ENCODE peak calls at places on chromosome 22, in eight cellular contexts. O, C, Q, B, N, H, F and U are unnamed samples. For H3K4me1, the result is how much of the 10 kb centered on the place peaks cover.

GRCh38 chr22:44215287-44215686 is 34.6 kb downstream of the PARVG start:
- DNase-seq in C (no peak), N (no peak), B (no peak), H (no peak), F (no peak), O (no peak), Q (no peak), U (no peak)

GRCh38 chr22:47692811-47693210 is 930.4 kb downstream of the TBC1D22A start:
- DNase-seq in F (no peak), N (no peak), H (no peak), C (no peak), O (no peak), Q (no peak), B (no peak), U (no peak)

GRCh38 chr22:40595497-40596234 is 40.9 kb downstream of the MRTFA start:
- DNase-seq in C (no peak), N (no peak), H (no peak), Q (no peak), O (no peak), F (no peak), B (no peak), U (no peak)

GRCh38 chr22:45336971-45337431 is 27.3 kb downstream of the FAM118A start:
- DNase-seq in O (peak), C (peak), F (peak), Q (peak), B (no peak), H (no peak), N (no peak), U (no peak)

GRCh38 chr22:48793949-48794348 is 1033.7 kb downstream of the BRD1 start:
- DNase-seq in B (no peak), N (no peak), Q (no peak), O (no peak), H (no peak), C (no peak), F (no peak), U (no peak)

GRCh38 chr22:26464312-26464711 is 19.3 kb downstream of the HPS4 start:
- DNase-seq in F (peak), C (peak), O (no peak), N (no peak), H (no peak), Q (no peak), B (no peak), U (no peak)

GRCh38 chr22:46149998-46150549 is at the start of gene PPARA:
- DNase-seq in C (peak), B (no peak), N (peak), F (peak), Q (peak), H (peak), O (peak), U (peak)

GRCh38 chr22:45318558-45319318 is 9.0 kb downstream of the FAM118A start:
- DNase-seq in B (no peak), C (peak), N (no peak), H (peak), F (no peak), Q (no peak), O (no peak), U (peak)

GRCh38 chr22:49638788-49639187 is 188.9 kb downstream of the BRD1 start:
- DNase-seq in H (no peak), N (no peak), F (no peak), B (no peak), C (peak), Q (no peak), O (no peak), U (no peak)

GRCh38 chr22:50061824-50062355 is 3.8 kb upstream of the TTLL8 start:
- DNase-seq in B (no peak), F (no peak), N (no peak), O (no peak), Q (no peak), H (no peak), C (peak), U (no peak)

GRCh38 chr22:42170946-42171345 is 40.3 kb upstream of the CYP2D6 start:
- DNase-seq in F (no peak), N (no peak), Q (no peak), O (no peak), H (no peak), C (no peak), B (no peak), U (no peak)

GRCh38 chr22:50601669-50602337 is 1.2 kb downstream of the MAPK8IP2 start:
- DNase-seq in O (no peak), H (no peak), F (no peak), B (peak), C (no peak), Q (no peak), N (no peak), U (no peak)

GRCh38 chr22:43883012-43883661 is 8.7 kb downstream of the PNPLA5 start:
- DNase-seq in B (no peak), F (peak), Q (no peak), N (peak), H (peak), C (peak), O (no peak), U (peak)

GRCh38 chr22:18927573-18927972 is 8.5 kb downstream of the PRODH start:
- DNase-seq in H (no peak), N (no peak), C (no peak), Q (no peak), O (no peak), F (no peak), B (no peak), U (no peak)

GRCh38 chr22:43289976-43290663 is 53.1 kb downstream of the SCUBE1 start:
- DNase-seq in F (peak), C (no peak), B (no peak), N (no peak), Q (peak), H (no peak), O (no peak), U (no peak)

GRCh38 chr22:47101321-47101885 is 339.0 kb downstream of the TBC1D22A start:
- DNase-seq in F (no peak), B (no peak), N (no peak), Q (no peak), H (no peak), C (no peak), O (no peak), U (no peak)

GRCh38 chr22:43438666-43439347 is 27.0 kb downstream of the MPPED1 start:
- DNase-seq in H (no peak), F (no peak), N (no peak), B (no peak), O (no peak), C (no peak), Q (no peak), U (no peak)

GRCh38 chr22:36466258-36466657 is 15.2 kb downstream of the TXN2 start:
- DNase-seq in F (peak), N (no peak), C (no peak), Q (no peak), O (no peak), H (no peak), B (no peak), U (no peak)
- H3K4me3 ChIP-seq in F (peak), N (no peak), C (no peak), Q (no peak), O (no peak), H (no peak), B (no peak), U (no peak)

DNA sequence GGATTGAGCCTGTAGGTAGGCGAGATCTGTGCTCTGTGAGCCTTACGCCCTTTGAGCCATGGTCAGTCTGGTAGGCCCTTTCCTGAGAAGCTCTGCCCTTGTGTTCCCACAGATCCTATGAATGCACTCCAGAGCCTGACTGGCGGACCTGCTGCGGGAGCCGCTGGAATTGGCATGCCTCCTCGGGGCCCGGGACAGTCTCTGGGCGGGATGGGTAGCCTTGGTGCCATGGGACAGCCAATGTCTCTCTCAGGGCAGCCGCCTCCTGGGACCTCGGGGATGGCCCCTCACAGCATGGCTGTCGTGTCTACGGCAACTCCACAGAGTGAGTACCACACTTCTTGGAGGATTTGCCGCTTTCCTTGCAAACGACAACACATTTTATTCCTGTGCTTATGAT is 47.4 kb downstream of the MED15 start:
- DNase-seq in F (peak), C (no peak), Q (no peak), H (no peak), N (no peak), O (no peak), B (no peak), U (no peak)
- H3K4me1 ChIP-seq in F (half or more), C (under half), Q (half or more), H (half or more), N (under half), O (half or more), B (under half), U (half or more)

GRCh38 chr22:37336474-37337028 is 54.2 kb downstream of the CYTH4 start:
- DNase-seq in O (no peak), N (peak), Q (no peak), C (no peak), H (no peak), F (no peak), B (no peak), U (no peak)

GRCh38 chr22:37333724-37334460 is 51.6 kb downstream of the CYTH4 start:
- DNase-seq in F (no peak), Q (no peak), C (no peak), H (no peak), B (no peak), N (no peak), O (no peak), U (no peak)

GRCh38 chr22:37335819-37336199 is 53.5 kb downstream of the CYTH4 start:
- DNase-seq in C (no peak), N (no peak), Q (no peak), F (no peak), B (no peak), O (no peak), H (no peak), U (no peak)

GRCh38 chr22:37334461-37334858 is 52.2 kb downstream of the CYTH4 start:
- DNase-seq in C (no peak), F (no peak), O (no peak), H (no peak), N (no peak), Q (no peak), B (no peak), U (no peak)

GRCh38 chr22:37334859-37335818 is 52.8 kb downstream of the CYTH4 start:
- DNase-seq in H (no peak), C (no peak), O (no peak), N (peak), Q (no peak), F (no peak), B (no peak), U (no peak)
- H3K4me3 ChIP-seq in H (no peak), C (no peak), O (no peak), N (peak), Q (no peak), F (no peak), B (no peak), U (no peak)

GRCh38 chr22:30206964-30207363 is 39.6 kb downstream of the LIF start:
- DNase-seq in B (peak), H (no peak), F (no peak), C (peak), Q (no peak), O (no peak), N (peak), U (no peak)
- H3K4me1 ChIP-seq in B (half or more), H (under half), F (under half), C (under half), Q (half or more), O (under half), N (half or more), U (under half)

GRCh38 chr22:27726344-27726725 is 75.2 kb downstream of the MN1 start:
- DNase-seq in H (no peak), N (no peak), O (peak), F (no peak), B (no peak), C (no peak), Q (no peak), U (no peak)

GRCh38 chr22:27727673-27728451 is 73.7 kb downstream of the MN1 start:
- DNase-seq in O (no peak), B (no peak), F (no peak), C (no peak), H (no peak), Q (no peak), N (no peak), U (no peak)

GRCh38 chr22:27724706-27725105 is 76.8 kb downstream of the MN1 start:
- DNase-seq in C (no peak), Q (no peak), O (no peak), H (no peak), B (no peak), N (no peak), F (no peak), U (no peak)

GRCh38 chr22:27724181-27724580 is 77.4 kb downstream of the MN1 start:
- DNase-seq in B (no peak), C (no peak), Q (no peak), N (no peak), H (no peak), O (no peak), F (no peak), U (no peak)

DNA sequence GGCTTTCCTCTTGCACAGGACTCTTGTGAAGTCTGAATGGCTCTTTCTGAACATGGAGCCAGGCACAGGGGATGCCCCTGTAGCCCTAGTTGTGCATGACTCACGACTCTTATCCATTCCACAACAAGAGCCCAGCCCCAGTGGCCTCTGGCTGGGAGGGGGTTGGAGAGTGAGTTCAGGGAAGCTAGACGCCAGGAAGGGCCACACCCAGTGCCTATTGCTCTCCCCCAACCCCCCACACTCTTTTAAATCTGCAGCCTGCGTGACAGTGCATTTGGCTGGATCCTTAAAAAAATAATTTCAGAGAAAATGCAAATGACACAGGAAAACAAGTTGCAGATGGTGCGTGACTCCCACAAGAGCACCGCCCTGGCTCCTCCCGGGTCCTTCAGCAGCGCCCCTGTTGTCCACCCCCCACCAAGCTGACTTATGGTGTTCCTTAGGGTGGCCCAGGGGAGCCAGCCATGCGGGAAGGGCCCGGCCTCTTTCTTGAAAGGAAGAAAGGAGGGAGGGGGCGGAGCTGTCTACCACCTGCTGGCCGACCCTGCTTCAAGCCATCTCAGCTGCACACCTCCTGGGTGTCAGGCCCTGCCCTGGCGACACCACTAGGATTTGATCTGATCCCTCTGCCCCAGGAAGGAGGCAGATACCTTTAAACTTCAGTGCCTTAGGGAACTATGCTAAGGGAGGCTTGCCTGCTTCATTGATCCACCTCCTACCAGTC is 74.7 kb downstream of the MN1 start:
- DNase-seq in O (peak), C (peak), N (peak), F (peak), B (no peak), Q (peak), H (no peak), U (no peak)
- H3K4me3 ChIP-seq in O (no peak), C (peak), N (no peak), F (no peak), B (no peak), Q (no peak), H (no peak), U (no peak)

GRCh38 chr22:39524089-39524752 is 3.9 kb downstream of the ATF4 start:
- DNase-seq in O (no peak), B (no peak), H (no peak), N (no peak), C (no peak), F (peak), Q (peak), U (peak)

GRCh38 chr22:39520874-39521857 is 804 bp downstream of the ATF4 start:
- DNase-seq in B (no peak), F (peak), C (peak), H (peak), O (peak), N (peak), Q (peak), U (peak)

GRCh38 chr22:39520054-39520873 is at the start of gene ATF4:
- DNase-seq in B (peak), N (peak), F (peak), H (peak), O (peak), Q (peak), C (peak), U (peak)

GRCh38 chr22:39524753-39525657 is 4.6 kb downstream of the ATF4 start:
- DNase-seq in F (peak), H (no peak), O (no peak), N (no peak), C (no peak), B (no peak), Q (peak), U (no peak)

GRCh38 chr22:39522567-39523300 is 2.4 kb downstream of the ATF4 start:
- DNase-seq in B (no peak), O (peak), Q (peak), N (peak), F (peak), C (peak), H (no peak), U (no peak)
- H3K4me1 ChIP-seq in B (under half), O (half or more), Q (half or more), N (under half), F (under half), C (under half), H (half or more), U (half or more)

GRCh38 chr22:22031571-22031970 is 49.0 kb upstream of the TOP3B start:
- DNase-seq in C (no peak), H (no peak), B (no peak), Q (no peak), O (no peak), N (no peak), F (no peak), U (no peak)
- H3K4me3 ChIP-seq in C (no peak), H (no peak), B (no peak), Q (no peak), O (no peak), N (no peak), F (no peak), U (no peak)

GRCh38 chr22:33850724-33851123 is 69.6 kb downstream of the LARGE1 start:
- DNase-seq in H (no peak), F (no peak), C (no peak), N (no peak), B (no peak), Q (no peak), O (no peak), U (no peak)
- H3K4me1 ChIP-seq in H (under half), F (under half), C (under half), N (under half), B (under half), Q (under half), O (under half), U (under half)